ENCODE peak calls at places on chromosomes 1 and 21, in six cellular contexts. One of them, this sample, is unnamed.
A peak's percentile ranks its signal among the peaks of the same experiment; 100 is the strongest.

GRCh38 chr1:156146006-156146748 is 7.2 kb upstream of the SEMA4A start:
- DNase-seq in Karpas-422: peak; percentile 91
- DNase-seq in posterior cingulate gyrus: peak; percentile 1
- DNase-seq in sciatic nerve: peak; percentile 79
- DNase-seq in breast epithelium: peak; percentile 88
- DNase-seq in uterus: no peak
- DNase-seq in this sample: peak; percentile 96

GRCh38 chr1:247487057-247487456 is 29.2 kb upstream of the OR2B11 start:
- DNase-seq in Karpas-422: peak; percentile 66
- DNase-seq in posterior cingulate gyrus: no peak
- DNase-seq in sciatic nerve: no peak
- DNase-seq in breast epithelium: no peak
- DNase-seq in uterus: no peak
- DNase-seq in this sample: peak; percentile 18

GRCh38 chr1:50426702-50427085 is 3.5 kb upstream of the DMRTA2 start:
- DNase-seq in Karpas-422: no peak
- DNase-seq in posterior cingulate gyrus: no peak
- DNase-seq in sciatic nerve: no peak
- DNase-seq in breast epithelium: no peak
- DNase-seq in uterus: no peak
- DNase-seq in this sample: no peak

GRCh38 chr1:225449774-225450173 is 21.9 kb upstream of the LBR start:
- DNase-seq in Karpas-422: no peak
- DNase-seq in posterior cingulate gyrus: no peak
- DNase-seq in sciatic nerve: peak; percentile 47
- DNase-seq in breast epithelium: no peak
- DNase-seq in uterus: no peak
- DNase-seq in this sample: no peak

GRCh38 chr1:32876341-32877210 is 5.9 kb upstream of the FNDC5 start:
- DNase-seq in Karpas-422: peak; percentile 89
- DNase-seq in posterior cingulate gyrus: peak; percentile 82
- DNase-seq in sciatic nerve: peak; percentile 75
- DNase-seq in breast epithelium: no peak
- DNase-seq in uterus: no peak
- DNase-seq in this sample: peak; percentile 58

GRCh38 chr1:22111620-22112019 is 31.3 kb downstream of the WNT4 start:
- DNase-seq in Karpas-422: no peak
- DNase-seq in posterior cingulate gyrus: no peak
- DNase-seq in sciatic nerve: no peak
- DNase-seq in breast epithelium: no peak
- DNase-seq in uterus: peak; percentile 66
- DNase-seq in this sample: no peak

GRCh38 chr1:57086141-57086540 is 120.3 kb upstream of the C8B start:
- DNase-seq in Karpas-422: no peak
- DNase-seq in posterior cingulate gyrus: no peak
- DNase-seq in sciatic nerve: no peak
- DNase-seq in breast epithelium: no peak
- DNase-seq in uterus: no peak
- DNase-seq in this sample: no peak

GRCh38 chr1:162530318-162530984 is 31.1 kb upstream of the UAP1 start:
- DNase-seq in Karpas-422: peak; percentile 78
- DNase-seq in posterior cingulate gyrus: no peak
- DNase-seq in sciatic nerve: no peak
- DNase-seq in breast epithelium: no peak
- DNase-seq in uterus: no peak
- DNase-seq in this sample: no peak

GRCh38 chr1:187051618-187052232 is 223.0 kb downstream of the PLA2G4A start:
- DNase-seq in Karpas-422: peak; percentile 73
- DNase-seq in posterior cingulate gyrus: no peak
- DNase-seq in sciatic nerve: no peak
- DNase-seq in breast epithelium: no peak
- DNase-seq in uterus: no peak
- DNase-seq in this sample: peak; percentile 41

GRCh38 chr1:23751050-23751814 is 8.0 kb downstream of the ELOA start:
- DNase-seq in Karpas-422: peak; percentile 86
- DNase-seq in posterior cingulate gyrus: peak; percentile 5
- DNase-seq in sciatic nerve: no peak
- DNase-seq in breast epithelium: no peak
- DNase-seq in uterus: no peak
- DNase-seq in this sample: peak; percentile 39

GRCh38 chr21:38716942-38717341 is 88.8 kb upstream of the ETS2 start:
- DNase-seq in Karpas-422: no peak
- DNase-seq in posterior cingulate gyrus: no peak
- DNase-seq in sciatic nerve: no peak
- DNase-seq in breast epithelium: no peak
- DNase-seq in uterus: no peak
- DNase-seq in this sample: no peak

GRCh38 chr1:25072461-25072860 is 142.4 kb upstream of the RUNX3 start:
- DNase-seq in Karpas-422: no peak
- DNase-seq in posterior cingulate gyrus: peak; percentile 48
- DNase-seq in sciatic nerve: no peak
- DNase-seq in breast epithelium: no peak
- DNase-seq in uterus: no peak
- DNase-seq in this sample: no peak

GRCh38 chr21:34640858-34641257 is 25.9 kb upstream of the RCAN1 start:
- DNase-seq in Karpas-422: no peak
- DNase-seq in posterior cingulate gyrus: no peak
- DNase-seq in sciatic nerve: no peak
- DNase-seq in breast epithelium: no peak
- DNase-seq in uterus: no peak
- DNase-seq in this sample: peak; percentile 85

GRCh38 chr1:215710340-215710971 is 143.4 kb downstream of the KCTD3 start:
- DNase-seq in Karpas-422: peak; percentile 91
- DNase-seq in posterior cingulate gyrus: no peak
- DNase-seq in sciatic nerve: no peak
- DNase-seq in breast epithelium: no peak
- DNase-seq in uterus: no peak
- DNase-seq in this sample: peak; percentile 63

GRCh38 chr1:150121236-150121862 is 28.4 kb upstream of the PLEKHO1 start:
- DNase-seq in Karpas-422: no peak
- DNase-seq in posterior cingulate gyrus: no peak
- DNase-seq in sciatic nerve: no peak
- DNase-seq in breast epithelium: no peak
- DNase-seq in uterus: no peak
- DNase-seq in this sample: no peak

GRCh38 chr1:233672732-233673131 is 58.8 kb downstream of the KCNK1 start:
- DNase-seq in Karpas-422: no peak
- DNase-seq in posterior cingulate gyrus: no peak
- DNase-seq in sciatic nerve: no peak
- DNase-seq in breast epithelium: no peak
- DNase-seq in uterus: no peak
- DNase-seq in this sample: no peak

This sample was measured in H4.